ENCODE peak calls at places on chromosome 19, in nine cellular contexts. One of them, this sample, is unnamed.

GRCh38 chr19:48718711-48719231 is 754 bp downstream of the MAMSTR start:
- DNase-seq in ACHN: no peak
- DNase-seq in mammary epithelial cell: no peak
- DNase-seq in hypothalamus: no peak
- DNase-seq in stimulated activated CD4-positive, alpha-beta T cell treated with anti-CD3 and anti-CD28 coated beads, TNF-alpha, amount 100 ng/mL, for 48 hours: no peak
- DNase-seq in PC-3: no peak
- DNase-seq in upper lobe of right lung: no peak
- DNase-seq in AG08396: no peak
- DNase-seq in T-helper 1 cell: no peak
- DNase-seq in this sample: no peak

GRCh38 chr19:10891360-10892108 is 20.2 kb downstream of the CARM1 start:
- DNase-seq in ACHN: no peak
- DNase-seq in mammary epithelial cell: peak; percentile 76
- DNase-seq in hypothalamus: no peak
- DNase-seq in stimulated activated CD4-positive, alpha-beta T cell treated with anti-CD3 and anti-CD28 coated beads, TNF-alpha, amount 100 ng/mL, for 48 hours: no peak
- DNase-seq in PC-3: no peak
- DNase-seq in upper lobe of right lung: no peak
- DNase-seq in AG08396: no peak
- DNase-seq in T-helper 1 cell: no peak
- DNase-seq in this sample: no peak

GRCh38 chr19:18420931-18421330 is 1.7 kb downstream of the SSBP4 start:
- DNase-seq in ACHN: no peak
- DNase-seq in mammary epithelial cell: no peak
- DNase-seq in hypothalamus: no peak
- DNase-seq in stimulated activated CD4-positive, alpha-beta T cell treated with anti-CD3 and anti-CD28 coated beads, TNF-alpha, amount 100 ng/mL, for 48 hours: no peak
- DNase-seq in PC-3: no peak
- DNase-seq in upper lobe of right lung: no peak
- DNase-seq in AG08396: no peak
- DNase-seq in T-helper 1 cell: peak; percentile 12
- DNase-seq in this sample: no peak

GRCh38 chr19:40614595-40615411 is 13.6 kb downstream of the LTBP4 start:
- DNase-seq in ACHN: no peak
- DNase-seq in mammary epithelial cell: peak; percentile 95
- DNase-seq in hypothalamus: no peak
- DNase-seq in stimulated activated CD4-positive, alpha-beta T cell treated with anti-CD3 and anti-CD28 coated beads, TNF-alpha, amount 100 ng/mL, for 48 hours: peak; percentile 96
- DNase-seq in PC-3: peak; percentile 79
- DNase-seq in upper lobe of right lung: peak; percentile 82
- DNase-seq in AG08396: peak; percentile 90
- DNase-seq in T-helper 1 cell: peak; percentile 82
- DNase-seq in this sample: peak; percentile 62

GRCh38 chr19:46745521-46746280 is at the start of gene FKRP:
- DNase-seq in ACHN: no peak
- DNase-seq in mammary epithelial cell: no peak
- DNase-seq in hypothalamus: peak; percentile 24
- DNase-seq in stimulated activated CD4-positive, alpha-beta T cell treated with anti-CD3 and anti-CD28 coated beads, TNF-alpha, amount 100 ng/mL, for 48 hours: peak; percentile 27
- DNase-seq in PC-3: no peak
- DNase-seq in upper lobe of right lung: no peak
- DNase-seq in AG08396: peak; percentile 66
- DNase-seq in T-helper 1 cell: no peak
- DNase-seq in this sample: no peak

GRCh38 chr19:33700408-33700757 is 78.6 kb downstream of the CHST8 start:
- DNase-seq in ACHN: no peak
- DNase-seq in mammary epithelial cell: no peak
- DNase-seq in hypothalamus: no peak
- DNase-seq in stimulated activated CD4-positive, alpha-beta T cell treated with anti-CD3 and anti-CD28 coated beads, TNF-alpha, amount 100 ng/mL, for 48 hours: no peak
- DNase-seq in PC-3: no peak
- DNase-seq in upper lobe of right lung: no peak
- DNase-seq in AG08396: no peak
- DNase-seq in T-helper 1 cell: no peak
- DNase-seq in this sample: no peak

GRCh38 chr19:40807147-40808020 is 8.4 kb downstream of the EGLN2 start:
- DNase-seq in ACHN: peak; percentile 15
- DNase-seq in mammary epithelial cell: no peak
- DNase-seq in hypothalamus: no peak
- DNase-seq in stimulated activated CD4-positive, alpha-beta T cell treated with anti-CD3 and anti-CD28 coated beads, TNF-alpha, amount 100 ng/mL, for 48 hours: no peak
- DNase-seq in PC-3: peak; percentile 49
- DNase-seq in upper lobe of right lung: peak; percentile 70
- DNase-seq in AG08396: no peak
- DNase-seq in T-helper 1 cell: no peak
- DNase-seq in this sample: no peak

GRCh38 chr19:16326401-16327130 is 1.9 kb downstream of the KLF2 start:
- DNase-seq in ACHN: no peak
- DNase-seq in mammary epithelial cell: no peak
- DNase-seq in hypothalamus: no peak
- DNase-seq in stimulated activated CD4-positive, alpha-beta T cell treated with anti-CD3 and anti-CD28 coated beads, TNF-alpha, amount 100 ng/mL, for 48 hours: no peak
- DNase-seq in PC-3: no peak
- DNase-seq in upper lobe of right lung: peak; percentile 68
- DNase-seq in AG08396: no peak
- DNase-seq in T-helper 1 cell: peak; percentile 74
- DNase-seq in this sample: peak; percentile 56

GRCh38 chr19:41391618-41392017 is 5.5 kb downstream of the EXOSC5 start:
- DNase-seq in ACHN: no peak
- DNase-seq in mammary epithelial cell: no peak
- DNase-seq in hypothalamus: no peak
- DNase-seq in stimulated activated CD4-positive, alpha-beta T cell treated with anti-CD3 and anti-CD28 coated beads, TNF-alpha, amount 100 ng/mL, for 48 hours: no peak
- DNase-seq in PC-3: no peak
- DNase-seq in upper lobe of right lung: no peak
- DNase-seq in AG08396: no peak
- DNase-seq in T-helper 1 cell: no peak
- DNase-seq in this sample: no peak

GRCh38 chr19:55690769-55691545 is 15.9 kb downstream of the EPN1 start:
- DNase-seq in ACHN: no peak
- DNase-seq in mammary epithelial cell: no peak
- DNase-seq in hypothalamus: no peak
- DNase-seq in stimulated activated CD4-positive, alpha-beta T cell treated with anti-CD3 and anti-CD28 coated beads, TNF-alpha, amount 100 ng/mL, for 48 hours: no peak
- DNase-seq in PC-3: no peak
- DNase-seq in upper lobe of right lung: peak; percentile 63
- DNase-seq in AG08396: no peak
- DNase-seq in T-helper 1 cell: no peak
- DNase-seq in this sample: no peak

GRCh38 chr19:41887711-41888382 is 4.9 kb downstream of the ARHGEF1 start:
- DNase-seq in ACHN: no peak
- DNase-seq in mammary epithelial cell: peak; percentile 99
- DNase-seq in hypothalamus: no peak
- DNase-seq in stimulated activated CD4-positive, alpha-beta T cell treated with anti-CD3 and anti-CD28 coated beads, TNF-alpha, amount 100 ng/mL, for 48 hours: peak; percentile 87
- DNase-seq in PC-3: peak; percentile 95
- DNase-seq in upper lobe of right lung: peak; percentile 93
- DNase-seq in AG08396: no peak
- DNase-seq in T-helper 1 cell: peak; percentile 77
- DNase-seq in this sample: peak; percentile 79

GRCh38 chr19:49004133-49004532 is 10.4 kb downstream of the RUVBL2 start:
- DNase-seq in ACHN: no peak
- DNase-seq in mammary epithelial cell: no peak
- DNase-seq in hypothalamus: no peak
- DNase-seq in stimulated activated CD4-positive, alpha-beta T cell treated with anti-CD3 and anti-CD28 coated beads, TNF-alpha, amount 100 ng/mL, for 48 hours: no peak
- DNase-seq in PC-3: no peak
- DNase-seq in upper lobe of right lung: no peak
- DNase-seq in AG08396: no peak
- DNase-seq in T-helper 1 cell: no peak
- DNase-seq in this sample: no peak

GRCh38 chr19:45047188-45047797 is 8.4 kb downstream of the CLASRP start:
- DNase-seq in ACHN: no peak
- DNase-seq in mammary epithelial cell: no peak
- DNase-seq in hypothalamus: no peak
- DNase-seq in stimulated activated CD4-positive, alpha-beta T cell treated with anti-CD3 and anti-CD28 coated beads, TNF-alpha, amount 100 ng/mL, for 48 hours: no peak
- DNase-seq in PC-3: no peak
- DNase-seq in upper lobe of right lung: no peak
- DNase-seq in AG08396: no peak
- DNase-seq in T-helper 1 cell: no peak
- DNase-seq in this sample: no peak

GRCh38 chr19:10013834-10014618 is 743 bp downstream of the RDH8 start:
- DNase-seq in ACHN: no peak
- DNase-seq in mammary epithelial cell: no peak
- DNase-seq in hypothalamus: no peak
- DNase-seq in stimulated activated CD4-positive, alpha-beta T cell treated with anti-CD3 and anti-CD28 coated beads, TNF-alpha, amount 100 ng/mL, for 48 hours: no peak
- DNase-seq in PC-3: peak; percentile 17
- DNase-seq in upper lobe of right lung: no peak
- DNase-seq in AG08396: no peak
- DNase-seq in T-helper 1 cell: no peak
- DNase-seq in this sample: no peak

GRCh38 chr19:54448037-54448773 is 794 bp upstream of the LENG8 start:
- DNase-seq in ACHN: peak; percentile 59
- DNase-seq in mammary epithelial cell: peak; percentile 55
- DNase-seq in hypothalamus: peak; percentile 48
- DNase-seq in stimulated activated CD4-positive, alpha-beta T cell treated with anti-CD3 and anti-CD28 coated beads, TNF-alpha, amount 100 ng/mL, for 48 hours: peak; percentile 44
- DNase-seq in PC-3: peak; percentile 54
- DNase-seq in upper lobe of right lung: peak; percentile 81
- DNase-seq in AG08396: peak; percentile 58
- DNase-seq in T-helper 1 cell: peak; percentile 25
- DNase-seq in this sample: no peak

GRCh38 chr19:8500158-8500557 is 2.3 kb downstream of the PRAM1 start:
- DNase-seq in ACHN: no peak
- DNase-seq in mammary epithelial cell: no peak
- DNase-seq in hypothalamus: no peak
- DNase-seq in stimulated activated CD4-positive, alpha-beta T cell treated with anti-CD3 and anti-CD28 coated beads, TNF-alpha, amount 100 ng/mL, for 48 hours: no peak
- DNase-seq in PC-3: no peak
- DNase-seq in upper lobe of right lung: no peak
- DNase-seq in AG08396: no peak
- DNase-seq in T-helper 1 cell: no peak
- DNase-seq in this sample: no peak

GRCh38 chr19:51921949-51922348 is 5.3 kb upstream of the ZNF613 start:
- DNase-seq in ACHN: no peak
- DNase-seq in mammary epithelial cell: no peak
- DNase-seq in hypothalamus: no peak
- DNase-seq in stimulated activated CD4-positive, alpha-beta T cell treated with anti-CD3 and anti-CD28 coated beads, TNF-alpha, amount 100 ng/mL, for 48 hours: no peak
- DNase-seq in PC-3: no peak
- DNase-seq in upper lobe of right lung: no peak
- DNase-seq in AG08396: no peak
- DNase-seq in T-helper 1 cell: no peak
- DNase-seq in this sample: no peak

GRCh38 chr19:23255700-23256099 is 5.5 kb upstream of the ZNF724 start:
- DNase-seq in ACHN: no peak
- DNase-seq in mammary epithelial cell: no peak
- DNase-seq in hypothalamus: no peak
- DNase-seq in stimulated activated CD4-positive, alpha-beta T cell treated with anti-CD3 and anti-CD28 coated beads, TNF-alpha, amount 100 ng/mL, for 48 hours: no peak
- DNase-seq in PC-3: no peak
- DNase-seq in upper lobe of right lung: no peak
- DNase-seq in AG08396: no peak
- DNase-seq in T-helper 1 cell: no peak
- DNase-seq in this sample: no peak

GRCh38 chr19:47693903-47694302 is 19.3 kb upstream of the EHD2 start:
- DNase-seq in ACHN: no peak
- DNase-seq in mammary epithelial cell: no peak
- DNase-seq in hypothalamus: no peak
- DNase-seq in stimulated activated CD4-positive, alpha-beta T cell treated with anti-CD3 and anti-CD28 coated beads, TNF-alpha, amount 100 ng/mL, for 48 hours: no peak
- DNase-seq in PC-3: no peak
- DNase-seq in upper lobe of right lung: no peak
- DNase-seq in AG08396: no peak
- DNase-seq in T-helper 1 cell: no peak
- DNase-seq in this sample: no peak

GRCh38 chr19:52584686-52585085 is 14.6 kb downstream of the ZNF701 start:
- DNase-seq in ACHN: no peak
- DNase-seq in mammary epithelial cell: no peak
- DNase-seq in hypothalamus: no peak
- DNase-seq in stimulated activated CD4-positive, alpha-beta T cell treated with anti-CD3 and anti-CD28 coated beads, TNF-alpha, amount 100 ng/mL, for 48 hours: no peak
- DNase-seq in PC-3: no peak
- DNase-seq in upper lobe of right lung: no peak
- DNase-seq in AG08396: no peak
- DNase-seq in T-helper 1 cell: no peak
- DNase-seq in this sample: no peak